ENCODE peak calls at places on chromosomes 6 and 20, in seven cellular contexts. One of them, this sample, is unnamed.

GRCh38 chr6:165109011-165109410 is 200.4 kb downstream of the C6orf118 start:
- DNase-seq in NCI-H1436 treated with DMSO at 0.1 percent for 48 hours: no peak
- DNase-seq in activated CD4-positive, alpha-beta T cell treated with anti-CD3 and anti-CD28 coated beads, Interleukin-2, amount 10 ng/mL, durations not matched to agents 7 days and 5 days: no peak
- DNase-seq in effector memory CD4-positive, alpha-beta T cell: no peak
- DNase-seq in activated T-helper 1 cell treated with anti-CD3 and anti-CD28 coated beads, Interleukin-12 subunit alpha, Interleukin-12 subunit beta, Interleukin-2, Interleukin-4 antibody, amounts not matched to agents 30 ng/mL and 10 ng/mL and 1 ng/mL, durations not matched to agents 14 hours and 24 hours and 36 hours: no peak
- DNase-seq in CD4-positive, alpha-beta T cell: no peak
- DNase-seq in WTC11: no peak
- DNase-seq in this sample: no peak

GRCh38 chr20:31580706-31581105 is 24.4 kb upstream of the ID1 start:
- DNase-seq in activated T-helper 1 cell treated with anti-CD3 and anti-CD28 coated beads, Interleukin-12 subunit alpha, Interleukin-12 subunit beta, Interleukin-2, Interleukin-4 antibody, amounts not matched to agents 30 ng/mL and 10 ng/mL and 1 ng/mL, durations not matched to agents 14 hours and 24 hours and 36 hours: no peak
- DNase-seq in CD4-positive, alpha-beta T cell: no peak
- DNase-seq in effector memory CD4-positive, alpha-beta T cell: no peak
- DNase-seq in NCI-H1436 treated with DMSO at 0.1 percent for 48 hours: no peak
- DNase-seq in activated CD4-positive, alpha-beta T cell treated with anti-CD3 and anti-CD28 coated beads, Interleukin-2, amount 10 ng/mL, durations not matched to agents 7 days and 5 days: no peak
- DNase-seq in WTC11: no peak
- DNase-seq in this sample: no peak

GRCh38 chr6:170167657-170168159 is 123.2 kb downstream of the DLL1 start:
- DNase-seq in CD4-positive, alpha-beta T cell: no peak
- DNase-seq in activated T-helper 1 cell treated with anti-CD3 and anti-CD28 coated beads, Interleukin-12 subunit alpha, Interleukin-12 subunit beta, Interleukin-2, Interleukin-4 antibody, amounts not matched to agents 30 ng/mL and 10 ng/mL and 1 ng/mL, durations not matched to agents 14 hours and 24 hours and 36 hours: no peak
- DNase-seq in effector memory CD4-positive, alpha-beta T cell: no peak
- DNase-seq in activated CD4-positive, alpha-beta T cell treated with anti-CD3 and anti-CD28 coated beads, Interleukin-2, amount 10 ng/mL, durations not matched to agents 7 days and 5 days: no peak
- DNase-seq in NCI-H1436 treated with DMSO at 0.1 percent for 48 hours: no peak
- DNase-seq in WTC11: no peak
- DNase-seq in this sample: no peak

GRCh38 chr6:83838727-83839126 is 14.4 kb upstream of the RIPPLY2 start:
- DNase-seq in activated CD4-positive, alpha-beta T cell treated with anti-CD3 and anti-CD28 coated beads, Interleukin-2, amount 10 ng/mL, durations not matched to agents 7 days and 5 days: no peak
- DNase-seq in effector memory CD4-positive, alpha-beta T cell: no peak
- DNase-seq in WTC11: no peak
- DNase-seq in NCI-H1436 treated with DMSO at 0.1 percent for 48 hours: no peak
- DNase-seq in activated T-helper 1 cell treated with anti-CD3 and anti-CD28 coated beads, Interleukin-12 subunit alpha, Interleukin-12 subunit beta, Interleukin-2, Interleukin-4 antibody, amounts not matched to agents 30 ng/mL and 10 ng/mL and 1 ng/mL, durations not matched to agents 14 hours and 24 hours and 36 hours: no peak
- DNase-seq in CD4-positive, alpha-beta T cell: no peak
- DNase-seq in this sample: no peak

GRCh38 chr6:5490495-5491069 is 229.3 kb downstream of the FARS2 start:
- DNase-seq in activated CD4-positive, alpha-beta T cell treated with anti-CD3 and anti-CD28 coated beads, Interleukin-2, amount 10 ng/mL, durations not matched to agents 7 days and 5 days: no peak
- DNase-seq in WTC11: no peak
- DNase-seq in NCI-H1436 treated with DMSO at 0.1 percent for 48 hours: no peak
- DNase-seq in effector memory CD4-positive, alpha-beta T cell: no peak
- DNase-seq in CD4-positive, alpha-beta T cell: no peak
- DNase-seq in activated T-helper 1 cell treated with anti-CD3 and anti-CD28 coated beads, Interleukin-12 subunit alpha, Interleukin-12 subunit beta, Interleukin-2, Interleukin-4 antibody, amounts not matched to agents 30 ng/mL and 10 ng/mL and 1 ng/mL, durations not matched to agents 14 hours and 24 hours and 36 hours: no peak
- DNase-seq in this sample: no peak

GRCh38 chr6:17001188-17001587 is 100.7 kb upstream of the STMND1 start:
- DNase-seq in CD4-positive, alpha-beta T cell: no peak
- DNase-seq in NCI-H1436 treated with DMSO at 0.1 percent for 48 hours: no peak
- DNase-seq in WTC11: no peak
- DNase-seq in effector memory CD4-positive, alpha-beta T cell: no peak
- DNase-seq in activated CD4-positive, alpha-beta T cell treated with anti-CD3 and anti-CD28 coated beads, Interleukin-2, amount 10 ng/mL, durations not matched to agents 7 days and 5 days: no peak
- DNase-seq in activated T-helper 1 cell treated with anti-CD3 and anti-CD28 coated beads, Interleukin-12 subunit alpha, Interleukin-12 subunit beta, Interleukin-2, Interleukin-4 antibody, amounts not matched to agents 30 ng/mL and 10 ng/mL and 1 ng/mL, durations not matched to agents 14 hours and 24 hours and 36 hours: no peak
- DNase-seq in this sample: peak

GRCh38 chr6:148520109-148520841 is 177.6 kb downstream of the SASH1 start:
- DNase-seq in activated T-helper 1 cell treated with anti-CD3 and anti-CD28 coated beads, Interleukin-12 subunit alpha, Interleukin-12 subunit beta, Interleukin-2, Interleukin-4 antibody, amounts not matched to agents 30 ng/mL and 10 ng/mL and 1 ng/mL, durations not matched to agents 14 hours and 24 hours and 36 hours: no peak
- DNase-seq in CD4-positive, alpha-beta T cell: no peak
- DNase-seq in activated CD4-positive, alpha-beta T cell treated with anti-CD3 and anti-CD28 coated beads, Interleukin-2, amount 10 ng/mL, durations not matched to agents 7 days and 5 days: no peak
- DNase-seq in WTC11: no peak
- DNase-seq in NCI-H1436 treated with DMSO at 0.1 percent for 48 hours: no peak
- DNase-seq in effector memory CD4-positive, alpha-beta T cell: no peak
- DNase-seq in this sample: peak

GRCh38 chr20:19628570-19629134 is 129.4 kb upstream of the RIN2 start:
- DNase-seq in activated CD4-positive, alpha-beta T cell treated with anti-CD3 and anti-CD28 coated beads, Interleukin-2, amount 10 ng/mL, durations not matched to agents 7 days and 5 days: peak
- DNase-seq in NCI-H1436 treated with DMSO at 0.1 percent for 48 hours: peak
- DNase-seq in activated T-helper 1 cell treated with anti-CD3 and anti-CD28 coated beads, Interleukin-12 subunit alpha, Interleukin-12 subunit beta, Interleukin-2, Interleukin-4 antibody, amounts not matched to agents 30 ng/mL and 10 ng/mL and 1 ng/mL, durations not matched to agents 14 hours and 24 hours and 36 hours: peak
- DNase-seq in effector memory CD4-positive, alpha-beta T cell: no peak
- DNase-seq in WTC11: peak
- DNase-seq in CD4-positive, alpha-beta T cell: no peak
- DNase-seq in this sample: peak

GRCh38 chr6:111663692-111664564 is 58.2 kb upstream of the TRAF3IP2 start:
- DNase-seq in WTC11: peak
- DNase-seq in activated CD4-positive, alpha-beta T cell treated with anti-CD3 and anti-CD28 coated beads, Interleukin-2, amount 10 ng/mL, durations not matched to agents 7 days and 5 days: no peak
- DNase-seq in effector memory CD4-positive, alpha-beta T cell: no peak
- DNase-seq in NCI-H1436 treated with DMSO at 0.1 percent for 48 hours: no peak
- DNase-seq in CD4-positive, alpha-beta T cell: no peak
- DNase-seq in activated T-helper 1 cell treated with anti-CD3 and anti-CD28 coated beads, Interleukin-12 subunit alpha, Interleukin-12 subunit beta, Interleukin-2, Interleukin-4 antibody, amounts not matched to agents 30 ng/mL and 10 ng/mL and 1 ng/mL, durations not matched to agents 14 hours and 24 hours and 36 hours: no peak
- DNase-seq in this sample: peak

GRCh38 chr20:24787621-24788020 is 161.4 kb upstream of the CST7 start:
- DNase-seq in CD4-positive, alpha-beta T cell: no peak
- DNase-seq in activated CD4-positive, alpha-beta T cell treated with anti-CD3 and anti-CD28 coated beads, Interleukin-2, amount 10 ng/mL, durations not matched to agents 7 days and 5 days: no peak
- DNase-seq in NCI-H1436 treated with DMSO at 0.1 percent for 48 hours: no peak
- DNase-seq in effector memory CD4-positive, alpha-beta T cell: no peak
- DNase-seq in activated T-helper 1 cell treated with anti-CD3 and anti-CD28 coated beads, Interleukin-12 subunit alpha, Interleukin-12 subunit beta, Interleukin-2, Interleukin-4 antibody, amounts not matched to agents 30 ng/mL and 10 ng/mL and 1 ng/mL, durations not matched to agents 14 hours and 24 hours and 36 hours: no peak
- DNase-seq in WTC11: no peak
- DNase-seq in this sample: no peak

GRCh38 chr6:4947716-4948115 is 56.1 kb downstream of the RPP40 start:
- DNase-seq in CD4-positive, alpha-beta T cell: no peak
- DNase-seq in NCI-H1436 treated with DMSO at 0.1 percent for 48 hours: no peak
- DNase-seq in effector memory CD4-positive, alpha-beta T cell: no peak
- DNase-seq in activated CD4-positive, alpha-beta T cell treated with anti-CD3 and anti-CD28 coated beads, Interleukin-2, amount 10 ng/mL, durations not matched to agents 7 days and 5 days: no peak
- DNase-seq in WTC11: no peak
- DNase-seq in activated T-helper 1 cell treated with anti-CD3 and anti-CD28 coated beads, Interleukin-12 subunit alpha, Interleukin-12 subunit beta, Interleukin-2, Interleukin-4 antibody, amounts not matched to agents 30 ng/mL and 10 ng/mL and 1 ng/mL, durations not matched to agents 14 hours and 24 hours and 36 hours: no peak
- DNase-seq in this sample: no peak

GRCh38 chr6:111776236-111777189 is 96.7 kb downstream of the FYN start:
- DNase-seq in WTC11: no peak
- DNase-seq in NCI-H1436 treated with DMSO at 0.1 percent for 48 hours: no peak
- DNase-seq in effector memory CD4-positive, alpha-beta T cell: no peak
- DNase-seq in activated T-helper 1 cell treated with anti-CD3 and anti-CD28 coated beads, Interleukin-12 subunit alpha, Interleukin-12 subunit beta, Interleukin-2, Interleukin-4 antibody, amounts not matched to agents 30 ng/mL and 10 ng/mL and 1 ng/mL, durations not matched to agents 14 hours and 24 hours and 36 hours: no peak
- DNase-seq in CD4-positive, alpha-beta T cell: no peak
- DNase-seq in activated CD4-positive, alpha-beta T cell treated with anti-CD3 and anti-CD28 coated beads, Interleukin-2, amount 10 ng/mL, durations not matched to agents 7 days and 5 days: no peak
- DNase-seq in this sample: peak

GRCh38 chr6:141829996-141830395 is 302.7 kb upstream of the GJE1 start:
- DNase-seq in NCI-H1436 treated with DMSO at 0.1 percent for 48 hours: no peak
- DNase-seq in CD4-positive, alpha-beta T cell: no peak
- DNase-seq in effector memory CD4-positive, alpha-beta T cell: no peak
- DNase-seq in WTC11: no peak
- DNase-seq in activated CD4-positive, alpha-beta T cell treated with anti-CD3 and anti-CD28 coated beads, Interleukin-2, amount 10 ng/mL, durations not matched to agents 7 days and 5 days: no peak
- DNase-seq in activated T-helper 1 cell treated with anti-CD3 and anti-CD28 coated beads, Interleukin-12 subunit alpha, Interleukin-12 subunit beta, Interleukin-2, Interleukin-4 antibody, amounts not matched to agents 30 ng/mL and 10 ng/mL and 1 ng/mL, durations not matched to agents 14 hours and 24 hours and 36 hours: no peak
- DNase-seq in this sample: no peak

GRCh38 chr20:19956976-19957375 is 60.2 kb upstream of the NAA20 start:
- DNase-seq in WTC11: no peak
- DNase-seq in NCI-H1436 treated with DMSO at 0.1 percent for 48 hours: no peak
- DNase-seq in activated CD4-positive, alpha-beta T cell treated with anti-CD3 and anti-CD28 coated beads, Interleukin-2, amount 10 ng/mL, durations not matched to agents 7 days and 5 days: no peak
- DNase-seq in activated T-helper 1 cell treated with anti-CD3 and anti-CD28 coated beads, Interleukin-12 subunit alpha, Interleukin-12 subunit beta, Interleukin-2, Interleukin-4 antibody, amounts not matched to agents 30 ng/mL and 10 ng/mL and 1 ng/mL, durations not matched to agents 14 hours and 24 hours and 36 hours: no peak
- DNase-seq in CD4-positive, alpha-beta T cell: no peak
- DNase-seq in effector memory CD4-positive, alpha-beta T cell: no peak
- DNase-seq in this sample: no peak

GRCh38 chr6:167569879-167570278 is 245.0 kb downstream of the TTLL2 start:
- DNase-seq in NCI-H1436 treated with DMSO at 0.1 percent for 48 hours: no peak
- DNase-seq in activated CD4-positive, alpha-beta T cell treated with anti-CD3 and anti-CD28 coated beads, Interleukin-2, amount 10 ng/mL, durations not matched to agents 7 days and 5 days: no peak
- DNase-seq in CD4-positive, alpha-beta T cell: no peak
- DNase-seq in WTC11: no peak
- DNase-seq in activated T-helper 1 cell treated with anti-CD3 and anti-CD28 coated beads, Interleukin-12 subunit alpha, Interleukin-12 subunit beta, Interleukin-2, Interleukin-4 antibody, amounts not matched to agents 30 ng/mL and 10 ng/mL and 1 ng/mL, durations not matched to agents 14 hours and 24 hours and 36 hours: no peak
- DNase-seq in effector memory CD4-positive, alpha-beta T cell: no peak
- DNase-seq in this sample: no peak

GRCh38 chr20:11247059-11247630 is 573.3 kb upstream of the JAG1 start:
- DNase-seq in activated T-helper 1 cell treated with anti-CD3 and anti-CD28 coated beads, Interleukin-12 subunit alpha, Interleukin-12 subunit beta, Interleukin-2, Interleukin-4 antibody, amounts not matched to agents 30 ng/mL and 10 ng/mL and 1 ng/mL, durations not matched to agents 14 hours and 24 hours and 36 hours: no peak
- DNase-seq in activated CD4-positive, alpha-beta T cell treated with anti-CD3 and anti-CD28 coated beads, Interleukin-2, amount 10 ng/mL, durations not matched to agents 7 days and 5 days: no peak
- DNase-seq in WTC11: no peak
- DNase-seq in effector memory CD4-positive, alpha-beta T cell: no peak
- DNase-seq in NCI-H1436 treated with DMSO at 0.1 percent for 48 hours: no peak
- DNase-seq in CD4-positive, alpha-beta T cell: no peak
- DNase-seq in this sample: no peak